ENCODE peak calls at places on chromosome 5, in eight cellular contexts. J, H, P, L, K, E, A and C are unnamed samples. For H3K9me3, the result is how much of the 10 kb centered on the place peaks cover.

GRCh38 chr5:114308017-114308416 is 53.9 kb upstream of the KCNN2 start:
- DNase-seq in J (no peak), H (no peak), P (no peak), L (no peak), K (no peak), E (no peak), A (no peak), C (no peak)

GRCh38 chr5:104431946-104432345 is 869.4 kb upstream of the NUDT12 start:
- DNase-seq in J (no peak), H (no peak), P (no peak), L (no peak), K (no peak), E (no peak), A (no peak), C (no peak)

GRCh38 chr5:149002053-149002452 is 60.8 kb downstream of the SH3TC2 start:
- DNase-seq in J (peak), H (peak), P (peak), L (no peak), K (peak), E (peak), A (no peak), C (no peak)

GRCh38 chr5:141779642-141780041 is 97.6 kb upstream of the ARAP3 start:
- DNase-seq in J (no peak), H (no peak), P (peak), L (no peak), K (no peak), E (no peak), A (no peak), C (no peak)

GRCh38 chr5:11683666-11684065 is 220.6 kb downstream of the CTNND2 start:
- DNase-seq in J (no peak), H (no peak), P (no peak), L (no peak), K (no peak), E (no peak), A (no peak), C (no peak)

GRCh38 chr5:122102825-122103224 is 24.8 kb upstream of the LOX start:
- DNase-seq in J (peak), H (peak), P (peak), L (no peak), K (no peak), E (no peak), A (no peak), C (no peak)

GRCh38 chr5:149235841-149236240 is 35.8 kb upstream of the AFAP1L1 start:
- DNase-seq in J (no peak), H (no peak), P (no peak), L (no peak), K (no peak), E (no peak), A (no peak), C (no peak)

GRCh38 chr5:115543365-115543700 is 1.2 kb downstream of the FEM1C start:
- DNase-seq in J (no peak), H (no peak), P (peak), L (no peak), K (no peak), E (no peak), A (no peak), C (no peak)

GRCh38 chr5:14779975-14780374 is 91.6 kb downstream of the ANKH start:
- DNase-seq in J (no peak), H (no peak), P (no peak), L (no peak), K (no peak), E (no peak), A (no peak), C (no peak)

GRCh38 chr5:148968311-148968710 is 94.6 kb downstream of the SH3TC2 start:
- DNase-seq in J (no peak), H (no peak), P (peak), L (no peak), K (peak), E (no peak), A (no peak), C (no peak)

GRCh38 chr5:143174714-143175398 is 228.6 kb downstream of the NR3C1 start:
- DNase-seq in J (no peak), H (no peak), P (peak), L (no peak), K (no peak), E (no peak), A (no peak), C (no peak)

GRCh38 chr5:14054965-14055963 is 87.9 kb upstream of the TRIO start:
- DNase-seq in J (no peak), H (no peak), P (peak), L (no peak), K (no peak), E (no peak), A (no peak), C (no peak)

GRCh38 chr5:59346987-59347386 is 546.5 kb downstream of the PDE4D start:
- DNase-seq in J (no peak), H (no peak), P (no peak), L (no peak), K (no peak), E (no peak), A (no peak), C (no peak)

GRCh38 chr5:178777557-178777956 is 47.1 kb upstream of the ZNF354A start:
- DNase-seq in J (no peak), H (no peak), P (no peak), L (no peak), K (no peak), E (no peak), A (no peak), C (no peak)

GRCh38 chr5:178772351-178772750 is 41.9 kb upstream of the ZNF354A start:
- DNase-seq in J (no peak), H (no peak), P (no peak), L (no peak), K (no peak), E (no peak), A (peak), C (no peak)

GRCh38 chr5:178774866-178775539 is 44.5 kb upstream of the ZNF354A start:
- DNase-seq in J (no peak), H (no peak), P (no peak), L (no peak), K (no peak), E (no peak), A (no peak), C (no peak)

GRCh38 chr5:178770621-178771020 is 40.2 kb upstream of the ZNF354A start:
- DNase-seq in J (no peak), H (no peak), P (no peak), L (no peak), K (no peak), E (no peak), A (peak), C (no peak)

DNA sequence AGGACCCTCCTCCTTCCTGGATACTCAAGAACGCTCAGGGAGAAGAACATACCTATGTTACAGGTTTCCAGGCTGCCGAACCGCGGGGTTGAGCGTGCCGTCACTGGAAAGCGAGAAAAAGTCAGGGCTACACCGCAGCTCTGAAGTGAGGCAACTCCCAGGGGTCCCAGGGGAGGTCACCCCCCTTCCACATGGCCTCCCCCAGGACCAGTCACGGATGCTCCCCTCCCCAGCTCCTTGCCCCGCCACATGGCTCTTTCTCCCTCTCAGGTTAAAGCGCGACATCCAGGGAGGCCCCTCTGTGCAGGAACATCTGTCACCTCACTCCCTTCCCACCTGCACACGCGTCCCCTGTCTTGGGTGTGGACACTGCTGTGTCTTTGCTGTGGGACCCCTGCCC is 44.0 kb upstream of the ZNF354A start:
- DNase-seq in J (no peak), H (no peak), P (no peak), L (no peak), K (no peak), E (no peak), A (no peak), C (no peak)
- H3K9me3 ChIP-seq in J (under half), H (under half), P (under half), L (under half), K (under half), E (under half), A (under half), C (under half)

GRCh38 chr5:157659886-157660660 is 7.8 kb upstream of the SOX30 start:
- DNase-seq in J (no peak), H (no peak), P (no peak), L (no peak), K (no peak), E (no peak), A (no peak), C (no peak)

GRCh38 chr5:157651623-157652376 is 438 bp downstream of the SOX30 start:
- DNase-seq in J (no peak), H (peak), P (peak), L (peak), K (no peak), E (no peak), A (peak), C (peak)

GRCh38 chr5:157652377-157652692 is at the start of gene SOX30:
- DNase-seq in J (no peak), H (no peak), P (no peak), L (no peak), K (no peak), E (no peak), A (no peak), C (no peak)

GRCh38 chr5:157657516-157657915 is 5.3 kb upstream of the SOX30 start:
- DNase-seq in J (no peak), H (no peak), P (no peak), L (no peak), K (no peak), E (no peak), A (no peak), C (no peak)
- H3K9me3 ChIP-seq in J (under half), H (under half), P (under half), L (under half), K (under half), E (under half), A (under half), C (under half)

DNA sequence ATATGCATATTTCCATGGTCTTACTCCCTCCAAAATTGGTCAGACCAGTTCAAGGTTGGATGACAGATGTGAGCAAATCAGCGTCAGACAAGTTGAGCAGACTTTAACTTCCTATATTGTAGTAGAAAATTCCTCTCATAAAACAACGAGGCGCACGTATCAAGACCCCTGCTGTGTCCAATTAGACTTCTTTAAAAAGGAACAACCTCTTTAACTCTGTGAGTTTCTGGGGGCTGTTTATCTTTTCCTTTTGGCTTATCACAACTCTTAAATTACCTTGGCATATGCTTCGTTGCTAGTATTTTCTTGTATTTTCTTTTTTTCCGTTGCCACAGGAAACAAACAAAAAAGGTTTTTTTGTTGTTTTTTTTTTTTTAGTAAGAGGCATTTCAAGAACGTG is 398.2 kb upstream of the WWC1 start:
- DNase-seq in J (no peak), H (no peak), P (no peak), L (no peak), K (no peak), E (no peak), A (no peak), C (no peak)
- H3K9me3 ChIP-seq in J (under half), H (under half), P (under half), L (under half), K (under half), E (under half), A (under half), C (under half)

GRCh38 chr5:166726406-166726805 is 1565.0 kb upstream of the WWC1 start:
- DNase-seq in J (no peak), H (no peak), P (no peak), L (no peak), K (no peak), E (no peak), A (no peak), C (no peak)
- H3K9me3 ChIP-seq in J (under half), H (under half), P (under half), L (under half), K (under half), E (under half), A (under half), C (under half)

DNA sequence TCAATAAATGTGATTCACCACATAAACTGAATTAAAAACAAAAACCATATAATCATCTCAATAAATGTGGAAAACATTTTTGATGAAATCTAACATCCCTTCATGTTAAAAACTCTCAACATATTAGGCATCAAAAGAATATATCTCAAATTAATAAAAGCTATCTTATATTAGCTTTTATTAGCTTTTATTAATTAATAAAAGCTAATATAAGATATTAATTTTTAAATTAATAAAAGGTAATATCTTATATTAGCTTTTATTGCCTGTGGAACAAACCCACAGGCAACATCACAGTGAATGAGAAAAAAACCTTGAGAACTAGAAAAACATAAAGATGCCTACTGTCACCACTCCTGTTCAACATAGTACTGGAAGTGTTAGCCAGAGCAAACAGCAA is 338.9 kb upstream of the GRIA1 start:
- DNase-seq in J (no peak), H (no peak), P (no peak), L (no peak), K (no peak), E (no peak), A (no peak), C (no peak)
- H3K9me3 ChIP-seq in J (under half), H (under half), P (under half), L (under half), K (under half), E (under half), A (under half), C (under half)

GRCh38 chr5:123180676-123181393 is 91.8 kb downstream of the PRDM6 start:
- DNase-seq in J (no peak), H (no peak), P (no peak), L (no peak), K (no peak), E (no peak), A (no peak), C (no peak)

GRCh38 chr5:123182072-123182471 is 93.0 kb downstream of the PRDM6 start:
- DNase-seq in J (no peak), H (no peak), P (no peak), L (no peak), K (no peak), E (no peak), A (no peak), C (no peak)

GRCh38 chr5:123181394-123181801 is 92.4 kb downstream of the PRDM6 start:
- DNase-seq in J (no peak), H (no peak), P (no peak), L (no peak), K (no peak), E (no peak), A (no peak), C (no peak)

DNA sequence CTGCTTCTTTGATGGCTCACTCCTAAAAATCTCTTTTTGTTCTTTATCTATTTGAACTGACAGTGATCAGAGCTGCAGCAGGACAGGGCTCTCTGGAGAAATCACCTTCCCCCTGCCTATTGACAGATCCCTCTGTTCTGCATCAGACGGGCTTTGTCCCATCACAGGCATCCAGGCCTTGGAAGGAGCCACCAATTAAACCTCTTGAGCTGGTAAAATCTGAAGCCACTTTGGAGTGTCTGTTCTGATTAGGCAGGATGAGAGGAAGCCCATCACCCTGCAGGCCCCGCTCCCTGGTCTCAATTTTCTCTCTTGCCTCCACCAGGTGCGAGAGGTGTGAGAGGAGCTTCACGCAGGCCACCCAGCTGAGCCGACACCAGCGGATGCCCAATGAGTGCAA is 97.7 kb downstream of the PRDM6 start:
- DNase-seq in J (no peak), H (no peak), P (no peak), L (no peak), K (no peak), E (no peak), A (no peak), C (no peak)
- H3K9me3 ChIP-seq in J (under half), H (under half), P (under half), L (under half), K (under half), E (under half), A (under half), C (under half)

GRCh38 chr5:91591076-91591475 is 208.0 kb upstream of the ARRDC3 start:
- DNase-seq in J (peak), H (no peak), P (no peak), L (no peak), K (no peak), E (peak), A (no peak), C (no peak)
- H3K9me3 ChIP-seq in J (under half), H (under half), P (under half), L (under half), K (under half), E (under half), A (under half), C (under half)

GRCh38 chr5:33105521-33105941 is 335.2 kb upstream of the TARS1 start:
- DNase-seq in J (no peak), H (peak), P (peak), L (no peak), K (no peak), E (no peak), A (no peak), C (no peak)
- H3K9me3 ChIP-seq in J (under half), H (under half), P (under half), L (under half), K (under half), E (under half), A (under half), C (under half)